ENCODE peak calls at places on chromosome 3, in six cellular contexts. K is HT-29, T is left colon, C is uterus, A is erythroblast, S is AG20443. O is an unnamed sample.

GRCh38 chr3:43638594-43639447 is 17.0 kb upstream of the ANO10 start:
- DNase-seq in K (peak; percentile 39), T (peak; percentile 56), C (no peak), A (peak; percentile 68), S (peak; percentile 23), O (no peak)

GRCh38 chr3:26099692-26100091 is 309.8 kb downstream of the OXSM start:
- DNase-seq in K (no peak), T (no peak), C (no peak), A (no peak), S (no peak), O (no peak)

GRCh38 chr3:50652709-50653108 is 22.0 kb upstream of the DOCK3 start:
- DNase-seq in K (peak; percentile 57), T (no peak), C (no peak), A (peak; percentile 47), S (no peak), O (no peak)

GRCh38 chr3:193771736-193772135 is 178.7 kb downstream of the OPA1 start:
- DNase-seq in K (no peak), T (no peak), C (no peak), A (no peak), S (no peak), O (no peak)

GRCh38 chr3:14472471-14473351 is 67.4 kb downstream of the GRIP2 start:
- DNase-seq in K (peak; percentile 38), T (no peak), C (peak; percentile 70), A (no peak), S (peak; percentile 95), O (peak; percentile 94)

GRCh38 chr3:15339786-15340215 is 7.4 kb upstream of the SH3BP5 start:
- DNase-seq in K (no peak), T (no peak), C (no peak), A (no peak), S (peak; percentile 78), O (peak; percentile 81)

GRCh38 chr3:126551839-126552687 is 6.7 kb downstream of the C3orf22 start:
- DNase-seq in K (no peak), T (peak; percentile 18), C (peak; percentile 3), A (no peak), S (peak; percentile 11), O (peak; percentile 2)

GRCh38 chr3:4771238-4771637 is 208.0 kb upstream of the BHLHE40 start:
- DNase-seq in K (no peak), T (no peak), C (no peak), A (no peak), S (no peak), O (no peak)

GRCh38 chr3:190886945-190887344 is 24.5 kb upstream of the GMNC start:
- DNase-seq in K (no peak), T (no peak), C (no peak), A (no peak), S (no peak), O (no peak)

GRCh38 chr3:197205265-197205664 is 93.1 kb downstream of the DLG1 start:
- DNase-seq in K (no peak), T (no peak), C (no peak), A (no peak), S (no peak), O (no peak)

GRCh38 chr3:157175678-157176077 is 15.7 kb upstream of the CCNL1 start:
- DNase-seq in K (no peak), T (no peak), C (peak; percentile 27), A (peak; percentile 45), S (peak; percentile 46), O (peak; percentile 47)

GRCh38 chr3:153038367-153038766 is 123.7 kb upstream of the RAP2B start:
- DNase-seq in K (no peak), T (no peak), C (no peak), A (no peak), S (no peak), O (no peak)

GRCh38 chr3:51378075-51378474 is 7.0 kb upstream of the MANF start:
- DNase-seq in K (no peak), T (no peak), C (no peak), A (no peak), S (no peak), O (no peak)

GRCh38 chr3:160935413-160936095 is 169.6 kb downstream of the B3GALNT1 start:
- DNase-seq in K (no peak), T (no peak), C (no peak), A (no peak), S (no peak), O (no peak)

GRCh38 chr3:57076422-57076951 is 16.0 kb downstream of the SPATA12 start:
- DNase-seq in K (no peak), T (no peak), C (no peak), A (no peak), S (no peak), O (no peak)

GRCh38 chr3:10594915-10595314 is 89.5 kb upstream of the ATP2B2 start:
- DNase-seq in K (peak; percentile 52), T (peak; percentile 28), C (no peak), A (peak; percentile 66), S (peak; percentile 79), O (peak; percentile 69)

GRCh38 chr3:39143051-39143885 is 10.1 kb downstream of the CSRNP1 start:
- DNase-seq in K (no peak), T (peak; percentile 24), C (no peak), A (no peak), S (no peak), O (no peak)

GRCh38 chr3:166455724-166456123 is 618.5 kb upstream of the BCHE start:
- DNase-seq in K (no peak), T (no peak), C (no peak), A (no peak), S (no peak), O (no peak)

GRCh38 chr3:45646051-45646585 is 43.1 kb upstream of the SACM1L start:
- DNase-seq in K (no peak), T (no peak), C (no peak), A (no peak), S (no peak), O (no peak)

GRCh38 chr3:150006774-150007173 is 36.1 kb upstream of the PFN2 start:
- DNase-seq in K (no peak), T (no peak), C (no peak), A (no peak), S (no peak), O (no peak)

O was measured in GM03348.